ENCODE peak calls at places on chromosomes 16 and 17, in eight cellular contexts. I is small intestine, D is non-pigmented ciliary epithelial cell, M is A549, E is pancreas, H is GM12892, F is A172, L is HFFc6. X is an unnamed sample.
A peak's percentile ranks its signal among the peaks of the same experiment; 100 is the strongest.

GRCh38 chr17:44221072-44221861 is 1.8 kb upstream of the UBTF start:
- DNase-seq in L (peak; percentile 69), I (peak; percentile 80), E (peak; percentile 82), F (peak; percentile 57), D (no peak), H (peak; percentile 71), M (peak; percentile 85), X (peak; percentile 82)

GRCh38 chr16:11977206-11978041 is 890 bp downstream of the SNX29 start:
- DNase-seq in L (peak; percentile 87), M (peak; percentile 51), H (no peak), D (no peak), F (peak; percentile 75), E (no peak), I (no peak), X (no peak)

GRCh38 chr16:1019234-1019933 is 37.8 kb downstream of the SOX8 start:
- DNase-seq in H (no peak), E (no peak), M (no peak), F (peak; percentile 60), D (no peak), L (peak; percentile 69), I (no peak), X (no peak)

GRCh38 chr17:41486809-41487530 is 2.7 kb downstream of the KRT36 start:
- DNase-seq in I (peak; percentile 46), M (peak; percentile 48), F (no peak), E (peak; percentile 72), H (peak; percentile 40), L (no peak), D (no peak), X (no peak)

GRCh38 chr17:34715504-34715903 is 136.1 kb downstream of the TMEM132E start:
- DNase-seq in L (no peak), F (no peak), E (no peak), H (no peak), D (no peak), I (no peak), M (no peak), X (no peak)

GRCh38 chr17:31581022-31581483 is 189.6 kb downstream of the RAB11FIP4 start:
- DNase-seq in D (no peak), H (no peak), E (peak; percentile 76), I (no peak), M (no peak), L (peak; percentile 83), F (peak; percentile 97), X (peak; percentile 15)

GRCh38 chr17:82385559-82386255 is 14.1 kb downstream of the UTS2R start:
- DNase-seq in L (no peak), H (no peak), D (no peak), I (no peak), E (no peak), M (no peak), F (no peak), X (no peak)

GRCh38 chr16:87384162-87384999 is 805 bp upstream of the FBXO31 start:
- DNase-seq in H (peak; percentile 46), F (no peak), E (peak; percentile 80), L (no peak), I (peak; percentile 56), M (peak; percentile 76), D (no peak), X (no peak)

GRCh38 chr17:6994666-6995246 is 1.1 kb upstream of the ALOX12 start:
- DNase-seq in H (no peak), L (no peak), D (no peak), M (no peak), E (no peak), I (no peak), F (no peak), X (no peak)

GRCh38 chr17:16304832-16305231 is 48.4 kb downstream of the CENPV start:
- DNase-seq in L (no peak), H (no peak), M (peak; percentile 78), I (peak; percentile 48), D (no peak), F (peak; percentile 52), E (peak; percentile 15), X (no peak)

GRCh38 chr16:84559311-84559932 is 55.0 kb upstream of the MEAK7 start:
- DNase-seq in F (no peak), I (peak; percentile 96), H (no peak), D (no peak), L (no peak), E (no peak), M (no peak), X (peak; percentile 21)

GRCh38 chr17:50111687-50112655 is 16.8 kb downstream of the PDK2 start:
- DNase-seq in L (no peak), D (no peak), H (no peak), E (peak; percentile 69), M (no peak), F (no peak), I (peak; percentile 40), X (no peak)

GRCh38 chr16:72255785-72256184 is 83.8 kb upstream of the PMFBP1 start:
- DNase-seq in L (peak; percentile 48), D (no peak), F (no peak), M (no peak), I (no peak), E (no peak), H (no peak), X (no peak)

GRCh38 chr16:67055712-67056487 is 27.0 kb downstream of the CBFB start:
- DNase-seq in D (peak; percentile 94), M (peak; percentile 36), I (peak; percentile 9), L (peak; percentile 99), H (no peak), F (peak; percentile 96), E (no peak), X (peak; percentile 19)

GRCh38 chr17:28072935-28073533 is 30.6 kb downstream of the NLK start:
- DNase-seq in L (no peak), M (no peak), H (no peak), E (no peak), D (no peak), F (no peak), I (no peak), X (no peak)

GRCh38 chr16:80197790-80198201 is 343.0 kb upstream of the DYNLRB2 start:
- DNase-seq in F (peak; percentile 95), D (peak; percentile 75), H (no peak), M (peak; percentile 87), L (peak; percentile 92), E (no peak), I (no peak), X (peak; percentile 20)

GRCh38 chr16:53945996-53946395 is 242.0 kb downstream of the FTO start:
- DNase-seq in D (peak; percentile 22), M (peak; percentile 45), E (no peak), F (peak; percentile 47), I (peak; percentile 36), H (no peak), L (peak; percentile 36), X (no peak)

GRCh38 chr17:38456031-38456815 is 28.0 kb downstream of the ARHGAP23 start:
- DNase-seq in M (no peak), L (no peak), I (no peak), D (no peak), F (no peak), E (no peak), H (no peak), X (no peak)

GRCh38 chr16:64365448-64365858 is 756.4 kb downstream of the CDH11 start:
- DNase-seq in M (no peak), E (no peak), H (no peak), D (no peak), F (no peak), I (no peak), L (peak; percentile 31), X (no peak)

GRCh38 chr16:70553645-70554044 is 30.0 kb downstream of the SF3B3 start:
- DNase-seq in H (no peak), F (peak; percentile 26), I (no peak), M (no peak), L (peak; percentile 88), D (peak; percentile 77), E (no peak), X (no peak)

GRCh38 chr16:28140788-28141618 is 70.8 kb downstream of the XPO6 start:
- DNase-seq in H (peak; percentile 27), M (no peak), I (peak; percentile 76), D (no peak), E (no peak), L (no peak), F (no peak), X (no peak)

GRCh38 chr17:33475594-33475993 is 182.5 kb upstream of the ASIC2 start:
- DNase-seq in E (no peak), H (no peak), I (no peak), F (no peak), M (no peak), L (no peak), D (no peak), X (no peak)

GRCh38 chr17:28335959-28336871 is 654 bp downstream of the TNFAIP1 start:
- DNase-seq in E (no peak), L (peak; percentile 89), I (peak; percentile 76), F (peak; percentile 93), D (peak; percentile 79), H (no peak), M (peak; percentile 85), X (peak; percentile 88)

GRCh38 chr17:15271731-15272130 is 6.6 kb upstream of the PMP22 start:
- DNase-seq in F (no peak), L (no peak), I (no peak), H (no peak), M (no peak), E (no peak), D (no peak), X (no peak)

GRCh38 chr17:57396515-57396921 is 140.2 kb downstream of the MSI2 start:
- DNase-seq in E (no peak), D (no peak), F (no peak), I (no peak), L (no peak), H (no peak), M (no peak), X (no peak)

GRCh38 chr16:85319208-85319983 is 207.1 kb upstream of the CIBAR2 start:
- DNase-seq in I (no peak), E (peak; percentile 59), F (no peak), M (no peak), D (no peak), L (no peak), H (no peak), X (no peak)

GRCh38 chr17:62705781-62706597 is 78.5 kb downstream of the MRC2 start:
- DNase-seq in D (no peak), L (no peak), F (no peak), M (no peak), H (no peak), E (no peak), I (no peak), X (no peak)

GRCh38 chr17:68821860-68822693 is 133.1 kb downstream of the ABCA8 start:
- DNase-seq in L (peak; percentile 91), M (peak; percentile 78), E (no peak), D (peak; percentile 91), I (no peak), F (peak; percentile 93), H (no peak), X (peak; percentile 58)

GRCh38 chr16:50602126-50602525 is 53.9 kb downstream of the NKD1 start:
- DNase-seq in F (no peak), H (no peak), I (no peak), M (no peak), D (no peak), L (no peak), E (no peak), X (no peak)

GRCh38 chr17:14752007-14752406 is 451.1 kb downstream of the HS3ST3B1 start:
- DNase-seq in D (no peak), E (no peak), L (no peak), M (no peak), I (no peak), F (no peak), H (no peak), X (no peak)

GRCh38 chr17:77738666-77739531 is 219.6 kb upstream of the TNRC6C start:
- DNase-seq in L (no peak), M (no peak), F (peak; percentile 61), H (no peak), E (no peak), D (no peak), I (no peak), X (no peak)

GRCh38 chr16:29182501-29182900 is 197.6 kb downstream of the LAT start:
- DNase-seq in F (no peak), I (no peak), M (no peak), L (no peak), E (no peak), D (no peak), H (no peak), X (no peak)

GRCh38 chr17:9755083-9755482 is 36.3 kb downstream of the DHRS7C start:
- DNase-seq in D (no peak), M (peak; percentile 29), E (no peak), L (peak; percentile 35), I (no peak), H (no peak), F (no peak), X (peak; percentile 4)

GRCh38 chr16:82585675-82586074 is 41.1 kb upstream of the CDH13 start:
- DNase-seq in L (peak; percentile 70), F (peak; percentile 47), M (no peak), H (no peak), I (no peak), E (no peak), D (peak; percentile 58), X (no peak)

X was measured in LoVo.